ENCODE peak calls at places on chromosome 2, in nine cellular contexts. B is kidney, Q is coronary artery, E is heart left ventricle, K is right lobe of liver, R is stomach, J is OCI-LY7, M is K562, A is AG04450. P is an unnamed sample.

GRCh38 chr2:41869542-41870256 is 178.1 kb upstream of the PKDCC start:
- DNase-seq in B (peak), Q (no peak), E (peak), K (peak), R (peak), J (peak), M (peak), A (peak), P (peak)

GRCh38 chr2:237306083-237306786 is 107.7 kb downstream of the COL6A3 start:
- DNase-seq in B (no peak), Q (no peak), E (no peak), K (no peak), R (no peak), J (no peak), M (no peak), A (no peak), P (no peak)

GRCh38 chr2:96888082-96889011 is 18.5 kb upstream of the SEMA4C start:
- DNase-seq in B (no peak), Q (no peak), E (no peak), K (no peak), R (peak), J (no peak), M (no peak), A (no peak), P (peak)

GRCh38 chr2:229815858-229816257 is 101.5 kb upstream of the DNER start:
- DNase-seq in B (no peak), Q (no peak), E (no peak), K (no peak), R (no peak), J (no peak), M (no peak), A (no peak), P (no peak)

GRCh38 chr2:125095826-125096225 is 1070.7 kb downstream of the CNTNAP5 start:
- DNase-seq in B (no peak), Q (no peak), E (no peak), K (no peak), R (no peak), J (no peak), M (no peak), A (no peak), P (no peak)

GRCh38 chr2:232405943-232406510 is 617 bp upstream of the ALPG start:
- DNase-seq in B (no peak), Q (no peak), E (no peak), K (no peak), R (peak), J (no peak), M (no peak), A (no peak), P (peak)

GRCh38 chr2:202064206-202064880 is 8.7 kb upstream of the KIAA2012 start:
- DNase-seq in B (no peak), Q (no peak), E (peak), K (no peak), R (no peak), J (no peak), M (no peak), A (peak), P (no peak)

GRCh38 chr2:162013514-162014205 is 60.4 kb downstream of the DPP4 start:
- DNase-seq in B (no peak), Q (no peak), E (no peak), K (no peak), R (no peak), J (no peak), M (no peak), A (no peak), P (no peak)

GRCh38 chr2:188291617-188292445 is at the start of gene GULP1:
- DNase-seq in B (peak), Q (peak), E (peak), K (peak), R (peak), J (no peak), M (peak), A (no peak), P (peak)

GRCh38 chr2:62114564-62114963 is 81.4 kb upstream of the B3GNT2 start:
- DNase-seq in B (no peak), Q (no peak), E (peak), K (no peak), R (peak), J (no peak), M (no peak), A (no peak), P (no peak)

GRCh38 chr2:64795024-64795592 is 141.4 kb upstream of the SERTAD2 start:
- DNase-seq in B (no peak), Q (no peak), E (no peak), K (no peak), R (no peak), J (no peak), M (no peak), A (no peak), P (no peak)

GRCh38 chr2:192208848-192209247 is 14.1 kb upstream of the TMEFF2 start:
- DNase-seq in B (no peak), Q (no peak), E (no peak), K (no peak), R (no peak), J (no peak), M (no peak), A (no peak), P (no peak)

GRCh38 chr2:45652090-45653050 is 895 bp downstream of the PRKCE start:
- DNase-seq in B (peak), Q (no peak), E (peak), K (peak), R (peak), J (peak), M (no peak), A (no peak), P (peak)

GRCh38 chr2:235595420-235596010 is 101.7 kb downstream of the AGAP1 start:
- DNase-seq in B (peak), Q (no peak), E (peak), K (no peak), R (peak), J (peak), M (peak), A (peak), P (no peak)

GRCh38 chr2:47833516-47833968 is 50.6 kb downstream of the MSH6 start:
- DNase-seq in B (no peak), Q (no peak), E (no peak), K (no peak), R (no peak), J (no peak), M (no peak), A (no peak), P (no peak)

GRCh38 chr2:239223330-239224248 is 177.2 kb downstream of the HDAC4 start:
- DNase-seq in B (no peak), Q (peak), E (no peak), K (peak), R (peak), J (no peak), M (no peak), A (no peak), P (no peak)

GRCh38 chr2:109321570-109321969 is 192.6 kb downstream of the SH3RF3 start:
- DNase-seq in B (no peak), Q (no peak), E (no peak), K (no peak), R (no peak), J (no peak), M (no peak), A (no peak), P (no peak)

GRCh38 chr2:55230551-55230950 is 1.5 kb downstream of the CLHC1 start:
- DNase-seq in B (no peak), Q (no peak), E (no peak), K (no peak), R (no peak), J (no peak), M (no peak), A (no peak), P (no peak)

GRCh38 chr2:73877071-73877802 is 15.6 kb upstream of the ACTG2 start:
- DNase-seq in B (no peak), Q (no peak), E (no peak), K (no peak), R (no peak), J (no peak), M (no peak), A (no peak), P (no peak)

GRCh38 chr2:196718796-196719564 is 79.5 kb downstream of the CCDC150 start:
- DNase-seq in B (peak), Q (no peak), E (no peak), K (peak), R (no peak), J (no peak), M (peak), A (peak), P (no peak)

GRCh38 chr2:100761365-100761764 is 58.6 kb upstream of the NPAS2 start:
- DNase-seq in B (no peak), Q (no peak), E (no peak), K (no peak), R (no peak), J (no peak), M (no peak), A (no peak), P (no peak)

GRCh38 chr2:190465060-190465459 is 56.9 kb downstream of the MFSD6 start:
- DNase-seq in B (no peak), Q (no peak), E (no peak), K (no peak), R (no peak), J (peak), M (no peak), A (no peak), P (no peak)

GRCh38 chr2:101205521-101205998 is 47.1 kb upstream of the CNOT11 start:
- DNase-seq in B (no peak), Q (no peak), E (peak), K (peak), R (peak), J (no peak), M (no peak), A (peak), P (no peak)

GRCh38 chr2:218074031-218074430 is 5.0 kb downstream of the RUFY4 start:
- DNase-seq in B (no peak), Q (no peak), E (no peak), K (peak), R (peak), J (peak), M (peak), A (no peak), P (no peak)

GRCh38 chr2:231707625-231708049 is 688 bp upstream of the PTMA start:
- DNase-seq in B (no peak), Q (no peak), E (no peak), K (no peak), R (no peak), J (no peak), M (no peak), A (no peak), P (no peak)

GRCh38 chr2:174656671-174657171 is 59.1 kb upstream of the WIPF1 start:
- DNase-seq in B (no peak), Q (no peak), E (no peak), K (no peak), R (no peak), J (peak), M (no peak), A (no peak), P (no peak)

GRCh38 chr2:75571730-75572430 is 11.1 kb upstream of the EVA1A start:
- DNase-seq in B (no peak), Q (no peak), E (no peak), K (no peak), R (no peak), J (no peak), M (no peak), A (no peak), P (no peak)

GRCh38 chr2:86087936-86088850 is 17.5 kb downstream of the POLR1A start:
- DNase-seq in B (no peak), Q (no peak), E (no peak), K (no peak), R (no peak), J (no peak), M (peak), A (no peak), P (no peak)

GRCh38 chr2:10762651-10763460 is 41.4 kb downstream of the ATP6V1C2 start:
- DNase-seq in B (peak), Q (no peak), E (peak), K (no peak), R (no peak), J (no peak), M (peak), A (no peak), P (no peak)

GRCh38 chr2:135820003-135820618 is 16.9 kb downstream of the LCT start:
- DNase-seq in B (no peak), Q (no peak), E (no peak), K (no peak), R (no peak), J (no peak), M (no peak), A (peak), P (no peak)

GRCh38 chr2:218368621-218369153 is 12.0 kb downstream of the CATIP start:
- DNase-seq in B (peak), Q (peak), E (peak), K (peak), R (no peak), J (no peak), M (no peak), A (no peak), P (peak)

GRCh38 chr2:176454893-176455810 is 185.9 kb downstream of the MTX2 start:
- DNase-seq in B (peak), Q (no peak), E (peak), K (peak), R (peak), J (peak), M (peak), A (peak), P (peak)

GRCh38 chr2:127057371-127058245 is 49.3 kb downstream of the BIN1 start:
- DNase-seq in B (no peak), Q (no peak), E (no peak), K (no peak), R (no peak), J (no peak), M (no peak), A (no peak), P (no peak)

GRCh38 chr2:96264656-96265348 is 995 bp downstream of the TMEM127 start:
- DNase-seq in B (peak), Q (no peak), E (peak), K (no peak), R (no peak), J (peak), M (no peak), A (no peak), P (no peak)

GRCh38 chr2:40436093-40436475 is 15.8 kb downstream of the SLC8A1 start:
- DNase-seq in B (no peak), Q (no peak), E (no peak), K (no peak), R (no peak), J (no peak), M (no peak), A (no peak), P (no peak)

GRCh38 chr2:188628989-188629889 is 337.6 kb downstream of the GULP1 start:
- DNase-seq in B (no peak), Q (no peak), E (no peak), K (no peak), R (no peak), J (no peak), M (no peak), A (no peak), P (no peak)

DNA sequence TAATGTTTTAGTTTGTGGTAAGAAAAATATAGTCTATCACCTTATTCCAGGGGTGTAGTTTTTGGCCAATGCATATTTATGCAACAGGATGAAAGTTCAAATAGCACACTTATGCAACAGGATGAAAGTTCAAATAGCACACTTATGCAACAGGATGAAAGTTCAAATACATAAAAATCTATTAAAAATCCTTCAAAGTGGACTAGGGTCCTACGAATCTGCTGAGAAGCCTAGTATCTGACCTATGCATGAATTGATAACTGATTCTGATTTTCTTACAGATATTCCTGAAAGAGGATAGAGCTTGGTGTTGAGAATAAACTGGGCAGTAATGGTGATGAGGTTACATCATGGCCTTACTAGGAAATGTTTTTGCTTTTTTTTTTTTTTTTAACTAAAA is 2.8 kb downstream of the PECR start:
- DNase-seq in B (no peak), Q (no peak), E (no peak), K (no peak), R (no peak), J (no peak), M (no peak), A (no peak), P (no peak)
- H3K4me3 ChIP-seq in B (peak), Q (no peak), E (no peak), K (peak), R (no peak), J (no peak), M (no peak), A (no peak), P (no peak)

GRCh38 chr2:71220743-71221142 is 6.2 kb downstream of the PAIP2B start:
- DNase-seq in B (no peak), Q (no peak), E (no peak), K (no peak), R (no peak), J (no peak), M (no peak), A (no peak), P (no peak)

GRCh38 chr2:71224457-71224856 is 2.4 kb downstream of the PAIP2B start:
- DNase-seq in B (no peak), Q (no peak), E (no peak), K (no peak), R (no peak), J (peak), M (no peak), A (no peak), P (no peak)

GRCh38 chr2:71226391-71226964 is 425 bp downstream of the PAIP2B start:
- DNase-seq in B (peak), Q (peak), E (peak), K (peak), R (peak), J (peak), M (no peak), A (no peak), P (peak)

GRCh38 chr2:71224935-71225334 is 2.0 kb downstream of the PAIP2B start:
- DNase-seq in B (no peak), Q (no peak), E (no peak), K (no peak), R (no peak), J (no peak), M (no peak), A (no peak), P (no peak)

DNA sequence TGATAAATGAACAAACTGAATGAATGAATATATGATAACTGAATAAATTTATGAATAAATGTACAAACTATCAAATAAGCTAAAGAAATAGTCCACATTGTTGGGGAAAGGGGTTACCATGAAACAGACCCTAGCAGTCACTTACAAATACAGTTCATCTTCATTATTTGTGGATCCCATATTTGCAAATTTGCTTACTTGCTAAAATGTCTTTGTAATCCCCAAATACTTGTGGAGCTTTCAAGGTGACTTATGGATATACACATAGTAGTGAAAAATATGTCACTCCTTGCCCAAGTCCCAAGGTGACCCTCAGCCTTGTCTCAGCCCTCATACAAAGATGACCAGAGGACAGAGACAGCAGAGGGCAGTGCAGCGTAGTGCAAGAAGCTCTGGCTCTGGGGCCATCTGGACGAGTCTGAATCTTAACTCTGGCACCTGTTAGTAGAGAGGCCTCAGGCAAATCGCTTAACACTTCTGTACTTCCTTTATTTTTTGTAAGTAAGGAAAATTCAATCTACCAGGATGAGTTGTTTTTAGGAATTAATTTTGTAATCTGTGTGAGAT is 3.1 kb downstream of the PAIP2B start:
- DNase-seq in B (no peak), Q (no peak), E (peak), K (peak), R (peak), J (peak), M (no peak), A (no peak), P (no peak)
- TF ChIP-seq CTCF in B (peak), Q (no peak), E (peak), K (peak), R (peak), J (peak), M (peak), A (peak), P (peak)

GRCh38 chr2:98914713-98915580 is 21.1 kb downstream of the CRACDL start:
- DNase-seq in B (peak), Q (no peak), E (no peak), K (peak), R (peak), J (no peak), M (no peak), A (no peak), P (peak)
- H3K27ac ChIP-seq in B (no peak), Q (no peak), E (no peak), K (no peak), R (no peak), J (no peak), M (no peak), A (no peak), P (no peak)

DNA sequence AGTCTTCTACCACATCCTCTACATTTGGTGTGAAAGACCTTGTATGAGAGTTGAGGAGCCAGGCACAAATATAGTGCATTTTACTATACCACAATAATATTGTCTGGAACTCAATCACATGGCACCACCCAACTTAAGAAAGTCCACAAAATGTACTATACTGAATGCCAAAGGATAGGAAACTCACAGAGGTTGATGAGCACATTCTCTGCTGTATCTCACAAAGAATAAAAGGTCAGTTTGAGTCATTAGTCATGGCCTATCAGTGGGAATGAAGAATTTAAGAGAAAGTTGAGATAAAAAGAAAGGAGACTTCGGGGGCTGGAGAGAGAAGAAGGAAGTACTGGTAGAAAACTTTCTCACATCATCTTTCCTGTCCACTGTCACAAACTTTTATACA is 134.3 kb downstream of the RDH14 start:
- DNase-seq in B (no peak), Q (no peak), E (no peak), K (no peak), R (no peak), J (no peak), M (no peak), A (no peak), P (no peak)
- H3K4me3 ChIP-seq in B (no peak), Q (no peak), E (no peak), K (no peak), R (no peak), J (no peak), M (no peak), A (no peak), P (no peak)

DNA sequence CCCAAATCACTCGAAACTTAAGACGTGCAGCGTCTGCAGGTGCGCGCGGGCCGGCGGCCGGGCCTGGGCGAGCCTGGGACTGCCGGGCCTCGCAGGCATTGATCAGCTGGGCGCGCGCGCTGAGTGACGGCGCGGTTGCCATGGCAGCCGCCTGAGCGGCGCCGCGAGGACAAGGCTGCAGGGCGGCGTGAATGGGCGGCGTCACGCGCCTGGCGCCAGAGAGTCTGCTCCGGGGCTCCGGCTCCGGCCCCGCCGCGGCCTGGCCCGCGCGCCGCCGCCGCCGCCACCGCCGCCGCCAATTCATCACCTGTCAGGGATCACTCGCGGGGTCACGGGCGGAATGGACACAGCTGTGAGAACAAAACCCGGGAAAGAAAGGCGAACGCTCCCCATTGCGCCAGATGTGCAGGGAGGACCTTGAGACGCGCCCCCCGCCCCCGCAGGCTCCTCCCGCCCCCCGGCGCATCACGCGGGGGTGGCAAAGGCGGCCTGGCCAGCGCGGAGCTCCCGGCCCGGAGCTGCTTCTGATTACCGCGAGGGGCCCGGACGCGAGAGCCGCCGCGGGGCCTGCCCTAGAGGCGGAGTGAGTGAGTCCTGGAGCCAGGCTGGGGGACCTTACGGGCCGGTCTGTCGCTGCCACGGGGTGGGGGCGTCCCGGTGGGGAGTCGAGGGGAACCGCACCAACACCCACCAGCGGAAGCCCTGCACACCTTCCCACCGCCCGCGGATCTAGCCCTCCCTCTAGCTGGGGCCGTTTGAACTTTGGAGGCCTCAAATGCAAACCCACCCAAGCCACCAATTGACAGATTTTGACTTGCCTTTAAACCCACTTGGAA is 2.9 kb upstream of the ID2 start:
- DNase-seq in B (peak), Q (peak), E (peak), K (peak), R (peak), J (peak), M (peak), A (peak), P (peak)
- TF ChIP-seq CTCF in B (no peak), Q (no peak), E (no peak), K (no peak), R (no peak), J (peak), M (no peak), A (no peak), P (no peak)

GRCh38 chr2:133439281-133439920 is 128.9 kb downstream of the NCKAP5 start:
- DNase-seq in B (no peak), Q (no peak), E (no peak), K (no peak), R (no peak), J (no peak), M (no peak), A (no peak), P (no peak)
- H3K27ac ChIP-seq in B (no peak), Q (no peak), E (no peak), K (no peak), R (no peak), J (no peak), M (no peak), A (no peak), P (no peak)

GRCh38 chr2:200408428-200409311 is 101.2 kb downstream of the KCTD18 start:
- DNase-seq in B (peak), Q (no peak), E (no peak), K (no peak), R (peak), J (no peak), M (peak), A (peak), P (no peak)
- H3K4me3 ChIP-seq in B (no peak), Q (no peak), E (no peak), K (no peak), R (no peak), J (no peak), M (no peak), A (peak), P (no peak)

P was measured in upper lobe of right lung.